ENCODE peak calls at places on chromosome 12, in eight cellular contexts. N is GF-D8; V is GM23338; R is naive thymus-derived CD8-positive, alpha-beta T cell; J is activated T-cell treated with anti-CD3 and anti-CD28 coated beads, Interleukin-2, amount 50 U/mL, for 4 hours; Q is renal cortical epithelial cell; Z is NT2/D1; P is right lobe of liver. C is an unnamed sample.

GRCh38 chr12:121009744-121010143 is 6.5 kb downstream of the C12orf43 start:
- DNase-seq in P (no peak), Q (peak; percentile 68), R (no peak), J (no peak), Z (peak; percentile 30), V (peak; percentile 76), N (peak; percentile 1), C (no peak)

GRCh38 chr12:1630081-1630826 is 1.2 kb downstream of the WNT5B start:
- DNase-seq in P (peak; percentile 70), J (no peak), N (no peak), R (no peak), Q (no peak), Z (no peak), V (peak; percentile 61), C (peak; percentile 22)

GRCh38 chr12:75960086-75960910 is 71.3 kb downstream of the PHLDA1 start:
- DNase-seq in V (peak; percentile 89), N (no peak), P (no peak), Q (peak; percentile 16), Z (no peak), R (no peak), J (no peak), C (no peak)

GRCh38 chr12:119715268-119715620 is 47.3 kb downstream of the PRKAB1 start:
- DNase-seq in Z (no peak), J (no peak), R (no peak), P (no peak), Q (peak; percentile 59), V (no peak), N (no peak), C (no peak)

GRCh38 chr12:116160196-116160595 is 117.3 kb downstream of the MED13L start:
- DNase-seq in Q (peak; percentile 64), P (no peak), N (no peak), R (no peak), J (no peak), Z (no peak), V (no peak), C (no peak)

GRCh38 chr12:41485203-41485602 is 297.1 kb downstream of the PDZRN4 start:
- DNase-seq in P (no peak), N (no peak), Q (peak; percentile 6), J (no peak), R (no peak), V (no peak), Z (no peak), C (no peak)

GRCh38 chr12:2183556-2184541 is 131.1 kb downstream of the CACNA1C start:
- DNase-seq in Z (peak; percentile 75), V (peak; percentile 56), R (no peak), P (no peak), N (no peak), J (no peak), Q (peak; percentile 18), C (no peak)

GRCh38 chr12:111222520-111222919 is 146.4 kb downstream of the PHETA1 start:
- DNase-seq in R (no peak), Z (no peak), Q (no peak), N (no peak), V (no peak), P (no peak), J (no peak), C (no peak)

GRCh38 chr12:97181571-97182265 is 274.7 kb downstream of the NEDD1 start:
- DNase-seq in P (no peak), R (no peak), J (no peak), V (no peak), Z (no peak), N (no peak), Q (no peak), C (no peak)

GRCh38 chr12:75878382-75878720 is 153.2 kb downstream of the PHLDA1 start:
- DNase-seq in Q (peak; percentile 63), P (no peak), N (no peak), J (no peak), V (no peak), R (no peak), Z (no peak), C (no peak)

GRCh38 chr12:59928416-59928815 is 332.6 kb downstream of the SLC16A7 start:
- DNase-seq in V (no peak), Z (no peak), P (no peak), N (no peak), J (no peak), R (no peak), Q (peak; percentile 22), C (no peak)

GRCh38 chr12:18552829-18553228 is 185.0 kb downstream of the PLCZ1 start:
- DNase-seq in Z (no peak), P (no peak), J (no peak), N (no peak), V (no peak), R (no peak), Q (no peak), C (no peak)

GRCh38 chr12:63967358-63967757 is 122.9 kb downstream of the SRGAP1 start:
- DNase-seq in P (no peak), Q (peak; percentile 79), R (no peak), N (no peak), Z (no peak), V (no peak), J (no peak), C (no peak)

GRCh38 chr12:60148831-60149230 is 553.0 kb downstream of the SLC16A7 start:
- DNase-seq in R (no peak), P (no peak), Q (peak; percentile 83), J (no peak), N (no peak), V (no peak), Z (no peak), C (no peak)